ENCODE peak calls at places on chromosomes 16 and 17, in six cellular contexts. T is Ammon's horn; L is cerebellar nuclear complex; F is cardiac fibroblast; E is activated naive CD8-positive, alpha-beta T cell treated with anti-CD3 and anti-CD28 coated beads, Interleukin-2, amount 50 U/mL, for 24 hours; O is T-helper 2 cell. Y is an unnamed sample.

GRCh38 chr17:4559851-4560820 is at the start of gene GGT6:
- DNase-seq in T (no peak), L (no peak), F (no peak), E (no peak), O (no peak), Y (no peak)

GRCh38 chr16:27174007-27174406 is 29.3 kb upstream of the KDM8 start:
- DNase-seq in T (no peak), L (peak), F (no peak), E (peak), O (peak), Y (no peak)

GRCh38 chr16:11224894-11225676 is 30.9 kb downstream of the SOCS1 start:
- DNase-seq in T (peak), L (no peak), F (peak), E (peak), O (peak), Y (peak)

GRCh38 chr17:50559674-50560184 is 786 bp upstream of the CACNA1G start:
- DNase-seq in T (no peak), L (no peak), F (peak), E (peak), O (no peak), Y (peak)

GRCh38 chr16:29821663-29822115 is 1.4 kb downstream of the MVP start:
- DNase-seq in T (no peak), L (no peak), F (peak), E (no peak), O (no peak), Y (peak)

GRCh38 chr17:55601874-55602364 is 90.7 kb upstream of the SMIM36 start:
- DNase-seq in T (no peak), L (no peak), F (peak), E (no peak), O (no peak), Y (no peak)

GRCh38 chr17:65743313-65743665 is 181.8 kb upstream of the AXIN2 start:
- DNase-seq in T (no peak), L (no peak), F (peak), E (no peak), O (no peak), Y (no peak)

GRCh38 chr17:17694229-17695081 is 13.2 kb downstream of the RAI1 start:
- DNase-seq in T (peak), L (no peak), F (peak), E (peak), O (peak), Y (peak)

GRCh38 chr17:2682304-2682938 is 29.1 kb downstream of the CLUH start:
- DNase-seq in T (no peak), L (no peak), F (peak), E (no peak), O (no peak), Y (no peak)

GRCh38 chr17:7020894-7021664 is 1.8 kb upstream of the BCL6B start:
- DNase-seq in T (no peak), L (no peak), F (no peak), E (no peak), O (no peak), Y (no peak)

GRCh38 chr17:64313577-64313976 is 50.5 kb upstream of the TEX2 start:
- DNase-seq in T (no peak), L (no peak), F (no peak), E (no peak), O (no peak), Y (no peak)

Y was measured in AG08396.